ENCODE peak calls at places on chromosome 3, in six cellular contexts. Y is stimulated activated CD4-positive, alpha-beta T cell treated with anti-CD3 and anti-CD28 coated beads, Interleukin-2, amount 100 ng/mL, for 48 hours; B is T-helper 2 cell; S is OCI-LY7; R is ACHN; Q is myocyte. N is an unnamed sample.

GRCh38 chr3:149815318-149815717 is 2.3 kb downstream of the RNF13 start:
- DNase-seq in Y (no peak), B (no peak), S (peak), R (no peak), Q (no peak), N (no peak)

GRCh38 chr3:113746955-113747718 is at the start of gene ATP6V1A:
- DNase-seq in Y (peak), B (peak), S (peak), R (peak), Q (no peak), N (peak)

GRCh38 chr3:40780341-40780800 is 255.6 kb downstream of the ZNF621 start:
- DNase-seq in Y (no peak), B (no peak), S (no peak), R (no peak), Q (peak), N (no peak)

GRCh38 chr3:158896729-158897128 is 94.9 kb downstream of the MFSD1 start:
- DNase-seq in Y (no peak), B (no peak), S (no peak), R (no peak), Q (no peak), N (no peak)

GRCh38 chr3:8837172-8837571 is 67.8 kb upstream of the OXTR start:
- DNase-seq in Y (no peak), B (no peak), S (no peak), R (peak), Q (peak), N (no peak)

GRCh38 chr3:183638092-183638644 is 2.7 kb downstream of the KLHL24 start:
- DNase-seq in Y (no peak), B (no peak), S (peak), R (no peak), Q (no peak), N (no peak)

GRCh38 chr3:32313723-32314473 is 75.4 kb downstream of the CMTM8 start:
- DNase-seq in Y (no peak), B (peak), S (no peak), R (peak), Q (peak), N (no peak)

GRCh38 chr3:121958801-121959200 is 63.2 kb downstream of the ILDR1 start:
- DNase-seq in Y (no peak), B (no peak), S (no peak), R (no peak), Q (no peak), N (no peak)

GRCh38 chr3:933311-933710 is 159.5 kb upstream of the CNTN6 start:
- DNase-seq in Y (no peak), B (no peak), S (no peak), R (no peak), Q (no peak), N (no peak)

GRCh38 chr3:169811606-169812123 is 1.0 kb upstream of the LRRIQ4 start:
- DNase-seq in Y (no peak), B (no peak), S (peak), R (no peak), Q (peak), N (no peak)